ENCODE peak calls at places on chromosomes 5 and 9, in seven cellular contexts. One of them, this sample, is unnamed.

GRCh38 chr5:143488372-143488771 is 84.9 kb upstream of the NR3C1 start:
- DNase-seq in uterus: no peak
- DNase-seq in K562: no peak
- DNase-seq in ELF-1: no peak
- DNase-seq in activated T-helper 9 cell treated with anti-CD3 and anti-CD28 coated beads, Interleukin-2, amount 50 U/mL, for 16 hours: no peak
- DNase-seq in activated CD4-positive, CD25-positive, alpha-beta regulatory T cell treated with anti-CD3 and anti-CD28 coated beads, Interleukin-2, amount 50 U/mL, for 72 hours: no peak
- DNase-seq in NCI-H82: no peak
- DNase-seq in this sample: no peak

GRCh38 chr9:113274474-113275146 is 762 bp downstream of the CDC26 start:
- DNase-seq in uterus: no peak
- DNase-seq in K562: peak
- DNase-seq in ELF-1: peak
- DNase-seq in activated T-helper 9 cell treated with anti-CD3 and anti-CD28 coated beads, Interleukin-2, amount 50 U/mL, for 16 hours: no peak
- DNase-seq in activated CD4-positive, CD25-positive, alpha-beta regulatory T cell treated with anti-CD3 and anti-CD28 coated beads, Interleukin-2, amount 50 U/mL, for 72 hours: no peak
- DNase-seq in NCI-H82: peak
- DNase-seq in this sample: peak

GRCh38 chr5:1540831-1541661 is 17.3 kb upstream of the LPCAT1 start:
- DNase-seq in uterus: peak
- DNase-seq in K562: no peak
- DNase-seq in ELF-1: no peak
- DNase-seq in activated T-helper 9 cell treated with anti-CD3 and anti-CD28 coated beads, Interleukin-2, amount 50 U/mL, for 16 hours: no peak
- DNase-seq in activated CD4-positive, CD25-positive, alpha-beta regulatory T cell treated with anti-CD3 and anti-CD28 coated beads, Interleukin-2, amount 50 U/mL, for 72 hours: peak
- DNase-seq in NCI-H82: no peak
- DNase-seq in this sample: no peak

GRCh38 chr5:176803027-176803942 is 7.1 kb upstream of the UNC5A start:
- DNase-seq in uterus: no peak
- DNase-seq in K562: no peak
- DNase-seq in ELF-1: no peak
- DNase-seq in activated T-helper 9 cell treated with anti-CD3 and anti-CD28 coated beads, Interleukin-2, amount 50 U/mL, for 16 hours: no peak
- DNase-seq in activated CD4-positive, CD25-positive, alpha-beta regulatory T cell treated with anti-CD3 and anti-CD28 coated beads, Interleukin-2, amount 50 U/mL, for 72 hours: no peak
- DNase-seq in NCI-H82: peak
- DNase-seq in this sample: no peak

GRCh38 chr9:135990468-135991429 is 29.6 kb upstream of the UBAC1 start:
- DNase-seq in uterus: no peak
- DNase-seq in K562: peak
- DNase-seq in ELF-1: peak
- DNase-seq in activated T-helper 9 cell treated with anti-CD3 and anti-CD28 coated beads, Interleukin-2, amount 50 U/mL, for 16 hours: peak
- DNase-seq in activated CD4-positive, CD25-positive, alpha-beta regulatory T cell treated with anti-CD3 and anti-CD28 coated beads, Interleukin-2, amount 50 U/mL, for 72 hours: no peak
- DNase-seq in NCI-H82: peak
- DNase-seq in this sample: peak

GRCh38 chr5:31853398-31854135 is 214.6 kb downstream of the PDZD2 start:
- DNase-seq in uterus: no peak
- DNase-seq in K562: no peak
- DNase-seq in ELF-1: peak
- DNase-seq in activated T-helper 9 cell treated with anti-CD3 and anti-CD28 coated beads, Interleukin-2, amount 50 U/mL, for 16 hours: no peak
- DNase-seq in activated CD4-positive, CD25-positive, alpha-beta regulatory T cell treated with anti-CD3 and anti-CD28 coated beads, Interleukin-2, amount 50 U/mL, for 72 hours: no peak
- DNase-seq in NCI-H82: peak
- DNase-seq in this sample: no peak

GRCh38 chr9:15333376-15333881 is 26.4 kb upstream of the TTC39B start:
- DNase-seq in uterus: no peak
- DNase-seq in K562: no peak
- DNase-seq in ELF-1: no peak
- DNase-seq in activated T-helper 9 cell treated with anti-CD3 and anti-CD28 coated beads, Interleukin-2, amount 50 U/mL, for 16 hours: no peak
- DNase-seq in activated CD4-positive, CD25-positive, alpha-beta regulatory T cell treated with anti-CD3 and anti-CD28 coated beads, Interleukin-2, amount 50 U/mL, for 72 hours: no peak
- DNase-seq in NCI-H82: no peak
- DNase-seq in this sample: no peak

GRCh38 chr9:34372598-34373011 is 4.1 kb downstream of the MYORG start:
- DNase-seq in uterus: no peak
- DNase-seq in K562: no peak
- DNase-seq in ELF-1: peak
- DNase-seq in activated T-helper 9 cell treated with anti-CD3 and anti-CD28 coated beads, Interleukin-2, amount 50 U/mL, for 16 hours: no peak
- DNase-seq in activated CD4-positive, CD25-positive, alpha-beta regulatory T cell treated with anti-CD3 and anti-CD28 coated beads, Interleukin-2, amount 50 U/mL, for 72 hours: no peak
- DNase-seq in NCI-H82: no peak
- DNase-seq in this sample: no peak

GRCh38 chr9:35538361-35539234 is 48.7 kb downstream of the RUSC2 start:
- DNase-seq in uterus: peak
- DNase-seq in K562: no peak
- DNase-seq in ELF-1: peak
- DNase-seq in activated T-helper 9 cell treated with anti-CD3 and anti-CD28 coated beads, Interleukin-2, amount 50 U/mL, for 16 hours: no peak
- DNase-seq in activated CD4-positive, CD25-positive, alpha-beta regulatory T cell treated with anti-CD3 and anti-CD28 coated beads, Interleukin-2, amount 50 U/mL, for 72 hours: no peak
- DNase-seq in NCI-H82: peak
- DNase-seq in this sample: no peak

GRCh38 chr5:135255461-135256178 is 143.4 kb downstream of the MACROH2A1 start:
- DNase-seq in uterus: no peak
- DNase-seq in K562: no peak
- DNase-seq in ELF-1: no peak
- DNase-seq in activated T-helper 9 cell treated with anti-CD3 and anti-CD28 coated beads, Interleukin-2, amount 50 U/mL, for 16 hours: no peak
- DNase-seq in activated CD4-positive, CD25-positive, alpha-beta regulatory T cell treated with anti-CD3 and anti-CD28 coated beads, Interleukin-2, amount 50 U/mL, for 72 hours: no peak
- DNase-seq in NCI-H82: peak
- DNase-seq in this sample: no peak

GRCh38 chr9:121736964-121737462 is 85.6 kb downstream of the DAB2IP start:
- DNase-seq in uterus: peak
- DNase-seq in K562: peak
- DNase-seq in ELF-1: peak
- DNase-seq in activated T-helper 9 cell treated with anti-CD3 and anti-CD28 coated beads, Interleukin-2, amount 50 U/mL, for 16 hours: no peak
- DNase-seq in activated CD4-positive, CD25-positive, alpha-beta regulatory T cell treated with anti-CD3 and anti-CD28 coated beads, Interleukin-2, amount 50 U/mL, for 72 hours: no peak
- DNase-seq in NCI-H82: no peak
- DNase-seq in this sample: peak

GRCh38 chr9:36401179-36401740 is 1.2 kb upstream of the RNF38 start:
- DNase-seq in uterus: no peak
- DNase-seq in K562: peak
- DNase-seq in ELF-1: peak
- DNase-seq in activated T-helper 9 cell treated with anti-CD3 and anti-CD28 coated beads, Interleukin-2, amount 50 U/mL, for 16 hours: no peak
- DNase-seq in activated CD4-positive, CD25-positive, alpha-beta regulatory T cell treated with anti-CD3 and anti-CD28 coated beads, Interleukin-2, amount 50 U/mL, for 72 hours: no peak
- DNase-seq in NCI-H82: peak
- DNase-seq in this sample: peak

GRCh38 chr5:175920506-175920865 is 47.6 kb downstream of the THOC3 start:
- DNase-seq in uterus: no peak
- DNase-seq in K562: peak
- DNase-seq in ELF-1: no peak
- DNase-seq in activated T-helper 9 cell treated with anti-CD3 and anti-CD28 coated beads, Interleukin-2, amount 50 U/mL, for 16 hours: no peak
- DNase-seq in activated CD4-positive, CD25-positive, alpha-beta regulatory T cell treated with anti-CD3 and anti-CD28 coated beads, Interleukin-2, amount 50 U/mL, for 72 hours: no peak
- DNase-seq in NCI-H82: no peak
- DNase-seq in this sample: no peak

GRCh38 chr9:3241290-3241689 is 284.5 kb downstream of the RFX3 start:
- DNase-seq in uterus: no peak
- DNase-seq in K562: no peak
- DNase-seq in ELF-1: peak
- DNase-seq in activated T-helper 9 cell treated with anti-CD3 and anti-CD28 coated beads, Interleukin-2, amount 50 U/mL, for 16 hours: no peak
- DNase-seq in activated CD4-positive, CD25-positive, alpha-beta regulatory T cell treated with anti-CD3 and anti-CD28 coated beads, Interleukin-2, amount 50 U/mL, for 72 hours: no peak
- DNase-seq in NCI-H82: no peak
- DNase-seq in this sample: no peak

GRCh38 chr5:92527311-92528078 is 1053.5 kb downstream of the NR2F1-AS1 start:
- DNase-seq in uterus: no peak
- DNase-seq in K562: no peak
- DNase-seq in ELF-1: no peak
- DNase-seq in activated T-helper 9 cell treated with anti-CD3 and anti-CD28 coated beads, Interleukin-2, amount 50 U/mL, for 16 hours: no peak
- DNase-seq in activated CD4-positive, CD25-positive, alpha-beta regulatory T cell treated with anti-CD3 and anti-CD28 coated beads, Interleukin-2, amount 50 U/mL, for 72 hours: no peak
- DNase-seq in NCI-H82: no peak
- DNase-seq in this sample: no peak

GRCh38 chr9:114516913-114517312 is 11.6 kb upstream of the WHRN start:
- DNase-seq in uterus: no peak
- DNase-seq in K562: no peak
- DNase-seq in ELF-1: no peak
- DNase-seq in activated T-helper 9 cell treated with anti-CD3 and anti-CD28 coated beads, Interleukin-2, amount 50 U/mL, for 16 hours: no peak
- DNase-seq in activated CD4-positive, CD25-positive, alpha-beta regulatory T cell treated with anti-CD3 and anti-CD28 coated beads, Interleukin-2, amount 50 U/mL, for 72 hours: no peak
- DNase-seq in NCI-H82: no peak
- DNase-seq in this sample: no peak

GRCh38 chr9:96420468-96421219 is 2.5 kb upstream of the ZNF367 start:
- DNase-seq in uterus: no peak
- DNase-seq in K562: no peak
- DNase-seq in ELF-1: peak
- DNase-seq in activated T-helper 9 cell treated with anti-CD3 and anti-CD28 coated beads, Interleukin-2, amount 50 U/mL, for 16 hours: no peak
- DNase-seq in activated CD4-positive, CD25-positive, alpha-beta regulatory T cell treated with anti-CD3 and anti-CD28 coated beads, Interleukin-2, amount 50 U/mL, for 72 hours: no peak
- DNase-seq in NCI-H82: no peak
- DNase-seq in this sample: peak

GRCh38 chr5:669111-669841 is 23.9 kb downstream of the TPPP start:
- DNase-seq in uterus: no peak
- DNase-seq in K562: peak
- DNase-seq in ELF-1: peak
- DNase-seq in activated T-helper 9 cell treated with anti-CD3 and anti-CD28 coated beads, Interleukin-2, amount 50 U/mL, for 16 hours: peak
- DNase-seq in activated CD4-positive, CD25-positive, alpha-beta regulatory T cell treated with anti-CD3 and anti-CD28 coated beads, Interleukin-2, amount 50 U/mL, for 72 hours: peak
- DNase-seq in NCI-H82: peak
- DNase-seq in this sample: peak

GRCh38 chr5:96297867-96298266 is 135.2 kb downstream of the PCSK1 start:
- DNase-seq in uterus: no peak
- DNase-seq in K562: no peak
- DNase-seq in ELF-1: no peak
- DNase-seq in activated T-helper 9 cell treated with anti-CD3 and anti-CD28 coated beads, Interleukin-2, amount 50 U/mL, for 16 hours: no peak
- DNase-seq in activated CD4-positive, CD25-positive, alpha-beta regulatory T cell treated with anti-CD3 and anti-CD28 coated beads, Interleukin-2, amount 50 U/mL, for 72 hours: no peak
- DNase-seq in NCI-H82: no peak
- DNase-seq in this sample: no peak

GRCh38 chr5:76763136-76763535 is 47.2 kb downstream of the F2R start:
- DNase-seq in uterus: no peak
- DNase-seq in K562: no peak
- DNase-seq in ELF-1: no peak
- DNase-seq in activated T-helper 9 cell treated with anti-CD3 and anti-CD28 coated beads, Interleukin-2, amount 50 U/mL, for 16 hours: no peak
- DNase-seq in activated CD4-positive, CD25-positive, alpha-beta regulatory T cell treated with anti-CD3 and anti-CD28 coated beads, Interleukin-2, amount 50 U/mL, for 72 hours: no peak
- DNase-seq in NCI-H82: no peak
- DNase-seq in this sample: no peak

GRCh38 chr5:50856720-50857119 is 190.3 kb downstream of the PARP8 start:
- DNase-seq in uterus: no peak
- DNase-seq in K562: no peak
- DNase-seq in ELF-1: no peak
- DNase-seq in activated T-helper 9 cell treated with anti-CD3 and anti-CD28 coated beads, Interleukin-2, amount 50 U/mL, for 16 hours: no peak
- DNase-seq in activated CD4-positive, CD25-positive, alpha-beta regulatory T cell treated with anti-CD3 and anti-CD28 coated beads, Interleukin-2, amount 50 U/mL, for 72 hours: no peak
- DNase-seq in NCI-H82: no peak
- DNase-seq in this sample: peak

GRCh38 chr9:110599468-110599867 is 19.9 kb upstream of the SVEP1 start:
- DNase-seq in uterus: no peak
- DNase-seq in K562: no peak
- DNase-seq in ELF-1: peak
- DNase-seq in activated T-helper 9 cell treated with anti-CD3 and anti-CD28 coated beads, Interleukin-2, amount 50 U/mL, for 16 hours: no peak
- DNase-seq in activated CD4-positive, CD25-positive, alpha-beta regulatory T cell treated with anti-CD3 and anti-CD28 coated beads, Interleukin-2, amount 50 U/mL, for 72 hours: no peak
- DNase-seq in NCI-H82: no peak
- DNase-seq in this sample: no peak

GRCh38 chr9:121394292-121394691 is 24.2 kb upstream of the STOM start:
- DNase-seq in uterus: no peak
- DNase-seq in K562: no peak
- DNase-seq in ELF-1: no peak
- DNase-seq in activated T-helper 9 cell treated with anti-CD3 and anti-CD28 coated beads, Interleukin-2, amount 50 U/mL, for 16 hours: no peak
- DNase-seq in activated CD4-positive, CD25-positive, alpha-beta regulatory T cell treated with anti-CD3 and anti-CD28 coated beads, Interleukin-2, amount 50 U/mL, for 72 hours: no peak
- DNase-seq in NCI-H82: no peak
- DNase-seq in this sample: no peak

GRCh38 chr9:93253633-93254032 is 69.7 kb downstream of the WNK2 start:
- DNase-seq in uterus: no peak
- DNase-seq in K562: no peak
- DNase-seq in ELF-1: no peak
- DNase-seq in activated T-helper 9 cell treated with anti-CD3 and anti-CD28 coated beads, Interleukin-2, amount 50 U/mL, for 16 hours: no peak
- DNase-seq in activated CD4-positive, CD25-positive, alpha-beta regulatory T cell treated with anti-CD3 and anti-CD28 coated beads, Interleukin-2, amount 50 U/mL, for 72 hours: no peak
- DNase-seq in NCI-H82: no peak
- DNase-seq in this sample: no peak

GRCh38 chr5:179180061-179180460 is 119.9 kb downstream of the ZNF354C start:
- DNase-seq in uterus: no peak
- DNase-seq in K562: no peak
- DNase-seq in ELF-1: no peak
- DNase-seq in activated T-helper 9 cell treated with anti-CD3 and anti-CD28 coated beads, Interleukin-2, amount 50 U/mL, for 16 hours: no peak
- DNase-seq in activated CD4-positive, CD25-positive, alpha-beta regulatory T cell treated with anti-CD3 and anti-CD28 coated beads, Interleukin-2, amount 50 U/mL, for 72 hours: no peak
- DNase-seq in NCI-H82: no peak
- DNase-seq in this sample: no peak

GRCh38 chr9:691825-692363 is 149.6 kb upstream of the DMRT1 start:
- DNase-seq in uterus: no peak
- DNase-seq in K562: no peak
- DNase-seq in ELF-1: no peak
- DNase-seq in activated T-helper 9 cell treated with anti-CD3 and anti-CD28 coated beads, Interleukin-2, amount 50 U/mL, for 16 hours: no peak
- DNase-seq in activated CD4-positive, CD25-positive, alpha-beta regulatory T cell treated with anti-CD3 and anti-CD28 coated beads, Interleukin-2, amount 50 U/mL, for 72 hours: no peak
- DNase-seq in NCI-H82: peak
- DNase-seq in this sample: no peak

GRCh38 chr9:132443951-132444615 is 34.1 kb downstream of the CFAP77 start:
- DNase-seq in uterus: no peak
- DNase-seq in K562: no peak
- DNase-seq in ELF-1: no peak
- DNase-seq in activated T-helper 9 cell treated with anti-CD3 and anti-CD28 coated beads, Interleukin-2, amount 50 U/mL, for 16 hours: no peak
- DNase-seq in activated CD4-positive, CD25-positive, alpha-beta regulatory T cell treated with anti-CD3 and anti-CD28 coated beads, Interleukin-2, amount 50 U/mL, for 72 hours: no peak
- DNase-seq in NCI-H82: no peak
- DNase-seq in this sample: no peak

GRCh38 chr5:58860680-58861079 is 277.8 kb downstream of the RAB3C start:
- DNase-seq in uterus: no peak
- DNase-seq in K562: no peak
- DNase-seq in ELF-1: no peak
- DNase-seq in activated T-helper 9 cell treated with anti-CD3 and anti-CD28 coated beads, Interleukin-2, amount 50 U/mL, for 16 hours: no peak
- DNase-seq in activated CD4-positive, CD25-positive, alpha-beta regulatory T cell treated with anti-CD3 and anti-CD28 coated beads, Interleukin-2, amount 50 U/mL, for 72 hours: no peak
- DNase-seq in NCI-H82: no peak
- DNase-seq in this sample: no peak

GRCh38 chr5:59562756-59563389 is 330.7 kb downstream of the PDE4D start:
- DNase-seq in uterus: no peak
- DNase-seq in K562: no peak
- DNase-seq in ELF-1: peak
- DNase-seq in activated T-helper 9 cell treated with anti-CD3 and anti-CD28 coated beads, Interleukin-2, amount 50 U/mL, for 16 hours: no peak
- DNase-seq in activated CD4-positive, CD25-positive, alpha-beta regulatory T cell treated with anti-CD3 and anti-CD28 coated beads, Interleukin-2, amount 50 U/mL, for 72 hours: peak
- DNase-seq in NCI-H82: no peak
- DNase-seq in this sample: peak

GRCh38 chr5:58054018-58054417 is 405.9 kb downstream of the PLK2 start:
- DNase-seq in uterus: no peak
- DNase-seq in K562: no peak
- DNase-seq in ELF-1: no peak
- DNase-seq in activated T-helper 9 cell treated with anti-CD3 and anti-CD28 coated beads, Interleukin-2, amount 50 U/mL, for 16 hours: no peak
- DNase-seq in activated CD4-positive, CD25-positive, alpha-beta regulatory T cell treated with anti-CD3 and anti-CD28 coated beads, Interleukin-2, amount 50 U/mL, for 72 hours: no peak
- DNase-seq in NCI-H82: no peak
- DNase-seq in this sample: no peak

GRCh38 chr5:153122416-153122815 is 368.1 kb upstream of the GRIA1 start:
- DNase-seq in uterus: no peak
- DNase-seq in K562: no peak
- DNase-seq in ELF-1: no peak
- DNase-seq in activated T-helper 9 cell treated with anti-CD3 and anti-CD28 coated beads, Interleukin-2, amount 50 U/mL, for 16 hours: no peak
- DNase-seq in activated CD4-positive, CD25-positive, alpha-beta regulatory T cell treated with anti-CD3 and anti-CD28 coated beads, Interleukin-2, amount 50 U/mL, for 72 hours: no peak
- DNase-seq in NCI-H82: no peak
- DNase-seq in this sample: no peak

GRCh38 chr5:98320317-98320716 is 453.1 kb upstream of the RGMB start:
- DNase-seq in uterus: no peak
- DNase-seq in K562: no peak
- DNase-seq in ELF-1: no peak
- DNase-seq in activated T-helper 9 cell treated with anti-CD3 and anti-CD28 coated beads, Interleukin-2, amount 50 U/mL, for 16 hours: no peak
- DNase-seq in activated CD4-positive, CD25-positive, alpha-beta regulatory T cell treated with anti-CD3 and anti-CD28 coated beads, Interleukin-2, amount 50 U/mL, for 72 hours: no peak
- DNase-seq in NCI-H82: no peak
- DNase-seq in this sample: no peak